ENCODE peak calls at places on chromosome 9, in seven cellular contexts. U is K562, N is IMR-90, Z is DND-41, K is HCT116, L is SK-N-SH, B is Karpas-422. Y is an unnamed sample.

GRCh38 chr9:93197670-93198069 is 13.7 kb downstream of the WNK2 start:
- DNase-seq in B (no peak), K (no peak), U (no peak), N (no peak), L (no peak), Z (no peak), Y (no peak)

GRCh38 chr9:18261143-18261542 is 212.8 kb upstream of the ADAMTSL1 start:
- DNase-seq in N (no peak), Z (no peak), U (no peak), L (no peak), B (peak; percentile 21), K (no peak), Y (no peak)

GRCh38 chr9:16768816-16769215 is 101.7 kb downstream of the BNC2 start:
- DNase-seq in B (no peak), N (no peak), L (no peak), K (no peak), U (no peak), Z (no peak), Y (no peak)

GRCh38 chr9:8420416-8420815 is 620.8 kb upstream of the DMAC1 start:
- DNase-seq in Z (no peak), L (no peak), N (no peak), K (no peak), B (no peak), U (no peak), Y (no peak)

GRCh38 chr9:79570449-79571308 is 1.1 kb upstream of the TLE4 start:
- DNase-seq in B (peak; percentile 87), K (no peak), N (peak; percentile 63), U (peak; percentile 13), L (peak; percentile 71), Z (no peak), Y (peak; percentile 77)

GRCh38 chr9:136178061-136178772 is 26.7 kb downstream of the LHX3 start:
- DNase-seq in K (no peak), B (no peak), U (no peak), Z (no peak), N (no peak), L (peak; percentile 64), Y (no peak)

GRCh38 chr9:110008663-110009062 is 199.3 kb downstream of the C9orf152 start:
- DNase-seq in N (no peak), U (peak; percentile 21), L (no peak), Z (no peak), K (no peak), B (peak; percentile 46), Y (no peak)

GRCh38 chr9:69499959-69500358 is 172.2 kb downstream of the APBA1 start:
- DNase-seq in U (no peak), B (no peak), N (no peak), K (no peak), Z (no peak), L (no peak), Y (no peak)

GRCh38 chr9:108766786-108767185 is 89.0 kb downstream of the ACTL7B start:
- DNase-seq in U (no peak), B (no peak), N (no peak), L (no peak), Z (no peak), K (no peak), Y (no peak)

GRCh38 chr9:12516031-12516430 is 177.2 kb upstream of the TYRP1 start:
- DNase-seq in L (no peak), K (no peak), N (no peak), B (no peak), Z (no peak), U (no peak), Y (no peak)

GRCh38 chr9:68983008-68983411 is 30.9 kb downstream of the PRKACG start:
- DNase-seq in L (no peak), U (peak; percentile 38), B (no peak), Z (no peak), N (no peak), K (no peak), Y (no peak)

GRCh38 chr9:36138901-36139300 is 2.4 kb downstream of the GLIPR2 start:
- DNase-seq in N (no peak), U (no peak), B (peak; percentile 31), K (no peak), Z (no peak), L (no peak), Y (no peak)

GRCh38 chr9:111066427-111066826 is 28.2 kb upstream of the LPAR1 start:
- DNase-seq in N (peak; percentile 26), K (no peak), Z (no peak), B (no peak), U (no peak), L (peak; percentile 26), Y (no peak)

GRCh38 chr9:82894961-82895902 is 167.7 kb downstream of the RASEF start:
- DNase-seq in U (no peak), B (no peak), K (no peak), Z (no peak), N (no peak), L (peak; percentile 41), Y (no peak)

GRCh38 chr9:110580850-110581249 is 1.3 kb upstream of the SVEP1 start:
- DNase-seq in N (peak; percentile 57), Z (no peak), K (no peak), U (no peak), L (no peak), B (no peak), Y (peak; percentile 71)

GRCh38 chr9:124783830-124784229 is 6.9 kb downstream of the OLFML2A start:
- DNase-seq in K (no peak), L (no peak), B (peak; percentile 14), Z (no peak), U (no peak), N (no peak), Y (no peak)

GRCh38 chr9:25935188-25935587 is 256.9 kb upstream of the TUSC1 start:
- DNase-seq in N (no peak), L (no peak), U (no peak), Z (no peak), B (no peak), K (no peak), Y (no peak)

GRCh38 chr9:86639899-86640379 is 285.7 kb upstream of the TUT7 start:
- DNase-seq in N (no peak), K (no peak), L (no peak), B (no peak), Z (no peak), U (no peak), Y (peak; percentile 14)

GRCh38 chr9:19922476-19923118 is 133.8 kb upstream of the SLC24A2 start:
- DNase-seq in Z (peak; percentile 13), U (no peak), N (peak; percentile 46), L (peak; percentile 72), B (peak; percentile 48), K (peak; percentile 15), Y (peak; percentile 72)

GRCh38 chr9:68978054-68978453 is 35.9 kb downstream of the PRKACG start:
- DNase-seq in K (no peak), N (no peak), U (no peak), B (no peak), Z (no peak), L (no peak), Y (no peak)

GRCh38 chr9:136341769-136342168 is 14.4 kb downstream of the GPSM1 start:
- DNase-seq in L (no peak), U (no peak), B (peak; percentile 74), K (no peak), N (no peak), Z (no peak), Y (no peak)

GRCh38 chr9:38281196-38281595 is 111.3 kb upstream of the ALDH1B1 start:
- DNase-seq in Z (no peak), K (no peak), N (no peak), L (no peak), B (no peak), U (no peak), Y (no peak)

GRCh38 chr9:6356441-6356840 is 28.3 kb downstream of the TPD52L3 start:
- DNase-seq in K (no peak), B (no peak), N (no peak), U (no peak), L (no peak), Z (no peak), Y (peak; percentile 67)

GRCh38 chr9:20473566-20474116 is 148.7 kb downstream of the MLLT3 start:
- DNase-seq in U (no peak), K (no peak), N (no peak), B (no peak), L (no peak), Z (no peak), Y (peak; percentile 25)

GRCh38 chr9:20242767-20243166 is 379.5 kb downstream of the MLLT3 start:
- DNase-seq in U (no peak), L (no peak), K (no peak), B (peak; percentile 97), Z (peak; percentile 80), N (no peak), Y (no peak)

GRCh38 chr9:70954126-70954525 is 167.3 kb downstream of the TRPM3 start:
- DNase-seq in K (peak; percentile 2), L (no peak), B (no peak), Z (no peak), U (no peak), N (peak; percentile 90), Y (peak; percentile 76)

GRCh38 chr9:130165579-130165978 is 6.6 kb upstream of the NCS1 start:
- DNase-seq in K (no peak), B (no peak), N (no peak), U (no peak), Z (no peak), L (no peak), Y (no peak)
- H3K27me3 ChIP-seq in K (no peaks in the 10 kb centered on the region), B (no peaks in the 10 kb centered on the region), N (no peaks in the 10 kb centered on the region), U (no peaks in the 10 kb centered on the region), Z (no peaks in the 10 kb centered on the region), L (no peaks in the 10 kb centered on the region), Y (no peaks in the 10 kb centered on the region)

GRCh38 chr9:123697686-123698085 is 232.2 kb downstream of the DENND1A start:
- DNase-seq in U (no peak), Z (no peak), N (no peak), B (no peak), K (no peak), L (no peak), Y (no peak)
- H2AFZ ChIP-seq in U (no peak overlapping the region), Z (no peak overlapping the region), N (no peak overlapping the region), B (no peak overlapping the region), K (no peak overlapping the region), L (no peak overlapping the region), Y (no peak overlapping the region)

GRCh38 chr9:120924698-120925534 is 1.7 kb downstream of the TRAF1 start:
- DNase-seq in Z (no peak), L (no peak), U (no peak), N (peak; percentile 35), B (no peak), K (no peak), Y (no peak)
- H3K27ac ChIP-seq in Z (no peak overlapping the region), L (no peak overlapping the region), U (no peak overlapping the region), N (no peak overlapping the region), B (peak overlapping the region; percentile 95), K (no peak overlapping the region), Y (no peak overlapping the region)

GRCh38 chr9:114097613-114098020 is 1.5 kb downstream of the KIF12 start:
- DNase-seq in Z (no peak), N (no peak), L (peak; percentile 56), K (no peak), U (no peak), B (no peak), Y (peak; percentile 25)

GRCh38 chr9:114098660-114099522 is at the start of gene KIF12:
- DNase-seq in N (no peak), L (peak; percentile 93), Z (no peak), U (peak; percentile 82), B (no peak), K (peak; percentile 22), Y (peak; percentile 26)

GRCh38 chr9:114099523-114100270 is 605 bp upstream of the KIF12 start:
- DNase-seq in B (no peak), N (no peak), L (no peak), U (no peak), Z (no peak), K (no peak), Y (no peak)

GRCh38 chr9:114096866-114097612 is 2.1 kb downstream of the KIF12 start:
- DNase-seq in L (no peak), B (no peak), N (no peak), K (no peak), Z (no peak), U (no peak), Y (no peak)

GRCh38 chr9:114098021-114098659 is 952 bp downstream of the KIF12 start:
- DNase-seq in K (peak; percentile 23), U (peak; percentile 80), N (no peak), Z (no peak), L (peak; percentile 87), B (no peak), Y (peak; percentile 37)
- H3K27me3 ChIP-seq in K (no peaks in the 10 kb centered on the region), U (peaks cover 24% of the 10 kb centered on the region), N (peaks cover 69% of the 10 kb centered on the region), Z (no peaks in the 10 kb centered on the region), L (peaks cover 8% of the 10 kb centered on the region), B (no peaks in the 10 kb centered on the region), Y (no peaks in the 10 kb centered on the region)

Y was measured in GM23248.